ENCODE peak calls at places on chromosome 18, in five cellular contexts. V, E, G, H and W are unnamed samples.

GRCh38 chr18:75086494-75087034 is 122.4 kb downstream of the PTGR3 start:
- DNase-seq in E (no peak), G (no peak), H (no peak), V (no peak), W (no peak)

GRCh38 chr18:69992776-69993175 is 45.1 kb upstream of the CD226 start:
- DNase-seq in H (no peak), V (no peak), G (no peak), E (no peak), W (no peak)

GRCh38 chr18:32167980-32168379 is 21.9 kb upstream of the MEP1B start:
- DNase-seq in H (no peak), V (no peak), G (no peak), E (no peak), W (peak; percentile 42)

GRCh38 chr18:69469444-69469919 is 68.8 kb downstream of the DOK6 start:
- DNase-seq in G (peak; percentile 34), E (no peak), V (no peak), H (no peak), W (no peak)

GRCh38 chr18:76426738-76427305 is 68.2 kb downstream of the ZNF516 start:
- DNase-seq in V (no peak), E (peak; percentile 58), H (peak; percentile 69), G (peak; percentile 83), W (peak; percentile 49)

GRCh38 chr18:48924621-48925601 is 25.9 kb downstream of the SMAD7 start:
- DNase-seq in V (no peak), G (peak; percentile 35), H (no peak), E (no peak), W (no peak)

GRCh38 chr18:3703732-3704176 is 253.8 kb downstream of the TGIF1 start:
- DNase-seq in V (no peak), H (no peak), G (peak; percentile 76), E (peak; percentile 52), W (peak; percentile 59)

GRCh38 chr18:48194787-48195186 is 214.4 kb downstream of the ZBTB7C start:
- DNase-seq in E (no peak), H (no peak), V (no peak), G (no peak), W (no peak)

GRCh38 chr18:43719264-43719795 is 442.0 kb upstream of the SYT4 start:
- DNase-seq in G (peak; percentile 90), E (no peak), H (no peak), V (no peak), W (no peak)

GRCh38 chr18:2657788-2658458 is 2.4 kb downstream of the SMCHD1 start:
- DNase-seq in H (no peak), G (no peak), E (no peak), V (peak; percentile 59), W (peak; percentile 36)

GRCh38 chr18:75210274-75211001 is at the start of gene TSHZ1:
- DNase-seq in G (peak; percentile 53), V (peak; percentile 76), E (peak; percentile 68), H (no peak), W (peak; percentile 86)

GRCh38 chr18:1078301-1078700 is 173.6 kb downstream of the ADCYAP1 start:
- DNase-seq in G (no peak), H (no peak), E (no peak), V (no peak), W (no peak)

GRCh38 chr18:46481048-46481846 is 175.8 kb downstream of the LOXHD1 start:
- DNase-seq in H (no peak), V (no peak), E (peak; percentile 39), G (peak; percentile 69), W (peak; percentile 52)

GRCh38 chr18:42654561-42654960 is 460.9 kb downstream of the RIT2 start:
- DNase-seq in G (no peak), H (no peak), E (no peak), V (no peak), W (no peak)

GRCh38 chr18:75214766-75215515 is 4.3 kb downstream of the TSHZ1 start:
- DNase-seq in E (no peak), G (no peak), V (no peak), H (no peak), W (no peak)

GRCh38 chr18:46718501-46719341 is 38.1 kb downstream of the ST8SIA5 start:
- DNase-seq in G (no peak), H (no peak), V (peak; percentile 67), E (no peak), W (no peak)

GRCh38 chr18:55322176-55322735 is 265.7 kb downstream of the TCF4 start:
- DNase-seq in E (peak; percentile 67), V (peak; percentile 74), G (peak; percentile 90), H (peak; percentile 76), W (peak; percentile 71)

GRCh38 chr18:32049393-32050161 is 31.0 kb downstream of the RNF125 start:
- DNase-seq in G (no peak), E (peak; percentile 38), H (no peak), V (no peak), W (no peak)

GRCh38 chr18:21735452-21736015 is 5.1 kb upstream of the MIB1 start:
- DNase-seq in H (no peak), V (no peak), G (peak; percentile 88), E (peak; percentile 54), W (no peak)

GRCh38 chr18:36196239-36196995 is 9.1 kb downstream of the MOCOS start:
- DNase-seq in G (no peak), V (no peak), E (no peak), H (no peak), W (no peak)